ENCODE peak calls at places on chromosome 19, in six cellular contexts. N, H, U, F, C and L are unnamed samples.

GRCh38 chr19:18194554-18195238 is 1.7 kb downstream of the MPV17L2 start:
- DNase-seq in N (peak), H (peak), U (no peak), F (no peak), C (no peak), L (no peak)

GRCh38 chr19:29308977-29309520 is 96.1 kb upstream of the UQCRFS1 start:
- DNase-seq in N (no peak), H (no peak), U (peak), F (peak), C (no peak), L (no peak)

GRCh38 chr19:34963531-34964406 is at the start of gene ZNF792:
- DNase-seq in N (peak), H (peak), U (peak), F (peak), C (peak), L (no peak)

GRCh38 chr19:4084547-4084877 is 17.8 kb upstream of the ZBTB7A start:
- DNase-seq in N (no peak), H (no peak), U (no peak), F (no peak), C (no peak), L (no peak)

GRCh38 chr19:35141627-35142401 is 1.2 kb upstream of the FXYD7 start:
- DNase-seq in N (no peak), H (no peak), U (no peak), F (no peak), C (no peak), L (no peak)

GRCh38 chr19:58279925-58280316 is 1.2 kb downstream of the ZNF8 start:
- DNase-seq in N (no peak), H (no peak), U (no peak), F (no peak), C (no peak), L (no peak)

GRCh38 chr19:5145521-5146511 is 176.9 kb downstream of the KDM4B start:
- DNase-seq in N (peak), H (no peak), U (no peak), F (no peak), C (no peak), L (no peak)

GRCh38 chr19:11105014-11105636 is 15.9 kb downstream of the LDLR start:
- DNase-seq in N (no peak), H (no peak), U (no peak), F (no peak), C (no peak), L (no peak)

GRCh38 chr19:34313188-34313587 is 51.8 kb upstream of the GPI start:
- DNase-seq in N (no peak), H (no peak), U (no peak), F (no peak), C (no peak), L (no peak)

GRCh38 chr19:17605761-17606745 is 50.6 kb downstream of the COLGALT1 start:
- DNase-seq in N (peak), H (peak), U (peak), F (peak), C (peak), L (peak)

GRCh38 chr19:7492142-7493055 is 3.6 kb upstream of the PEX11G start:
- DNase-seq in N (no peak), H (no peak), U (no peak), F (no peak), C (no peak), L (no peak)

GRCh38 chr19:30049226-30049625 is 107.2 kb downstream of the URI1 start:
- DNase-seq in N (no peak), H (no peak), U (no peak), F (no peak), C (no peak), L (no peak)

GRCh38 chr19:58054792-58055482 is 4.1 kb upstream of the ZNF135 start:
- DNase-seq in N (no peak), H (no peak), U (peak), F (no peak), C (no peak), L (no peak)

GRCh38 chr19:56964526-56964925 is 124.0 kb upstream of the PEG3 start:
- DNase-seq in N (no peak), H (no peak), U (no peak), F (no peak), C (no peak), L (no peak)

GRCh38 chr19:14968247-14968646 is 11.4 kb downstream of the SLC1A6 start:
- DNase-seq in N (no peak), H (no peak), U (no peak), F (no peak), C (no peak), L (no peak)

GRCh38 chr19:27738569-27739193 is 1474.3 kb downstream of the UQCRFS1 start:
- DNase-seq in N (no peak), H (no peak), U (no peak), F (no peak), C (no peak), L (no peak)

GRCh38 chr19:29006057-29006735 is 206.8 kb downstream of the UQCRFS1 start:
- DNase-seq in N (no peak), H (no peak), U (no peak), F (no peak), C (no peak), L (no peak)

GRCh38 chr19:57888107-57888493 is 737 bp downstream of the ZNF814 start:
- DNase-seq in N (no peak), H (no peak), U (no peak), F (no peak), C (no peak), L (no peak)

GRCh38 chr19:48455171-48455907 is at the start of gene KCNJ14:
- DNase-seq in N (no peak), H (no peak), U (no peak), F (no peak), C (no peak), L (no peak)

GRCh38 chr19:48724796-48725753 is 5.5 kb upstream of the MAMSTR start:
- DNase-seq in N (no peak), H (no peak), U (no peak), F (peak), C (no peak), L (no peak)

GRCh38 chr19:47660435-47660832 is 51.5 kb downstream of the BICRA start:
- DNase-seq in N (no peak), H (no peak), U (no peak), F (no peak), C (no peak), L (no peak)

GRCh38 chr19:51372649-51373504 is at the start of gene NKG7:
- DNase-seq in N (no peak), H (peak), U (no peak), F (no peak), C (peak), L (no peak)

GRCh38 chr19:1745589-1746031 is 7.7 kb upstream of the ONECUT3 start:
- DNase-seq in N (no peak), H (no peak), U (no peak), F (no peak), C (no peak), L (no peak)

GRCh38 chr19:1719519-1719918 is 33.8 kb upstream of the ONECUT3 start:
- DNase-seq in N (no peak), H (no peak), U (no peak), F (no peak), C (no peak), L (no peak)

GRCh38 chr19:5935473-5936307 is 21.6 kb downstream of the CAPS start:
- DNase-seq in N (no peak), H (no peak), U (no peak), F (no peak), C (no peak), L (no peak)

GRCh38 chr19:55443045-55443823 is at the start of gene SHISA7:
- DNase-seq in N (no peak), H (no peak), U (no peak), F (peak), C (no peak), L (no peak)